ENCODE peak calls at places on chromosomes 3 and 15, in seven cellular contexts. R is RPMI8226, N is fibroblast of lung, H is progenitor cell of endocrine pancreas, E is type B pancreatic cell, G is heart right ventricle, F is posterior vena cava. C is an unnamed sample.
A peak's percentile ranks its signal among the peaks of the same experiment; 100 is the strongest.

GRCh38 chr3:126573492-126574117 is 14.9 kb upstream of the C3orf22 start:
- DNase-seq in R (no peak), N (no peak), H (no peak), E (no peak), G (no peak), F (no peak), C (peak; percentile 26)

GRCh38 chr15:69631978-69632377 is 179.4 kb downstream of the RPLP1 start:
- DNase-seq in R (no peak), N (no peak), H (no peak), E (no peak), G (no peak), F (no peak), C (no peak)

GRCh38 chr3:17420668-17421067 is 321.8 kb downstream of the TBC1D5 start:
- DNase-seq in R (no peak), N (no peak), H (no peak), E (no peak), G (no peak), F (no peak), C (no peak)

GRCh38 chr3:58063424-58063823 is 55.2 kb downstream of the FLNB start:
- DNase-seq in R (peak; percentile 12), N (peak; percentile 93), H (no peak), E (no peak), G (no peak), F (no peak), C (peak; percentile 70)

GRCh38 chr3:138944842-138945645 is 1.9 kb downstream of the FOXL2 start:
- DNase-seq in R (peak; percentile 40), N (peak; percentile 8), H (peak; percentile 27), E (no peak), G (no peak), F (no peak), C (no peak)

GRCh38 chr15:48096813-48097212 is 24.0 kb upstream of the SLC24A5 start:
- DNase-seq in R (no peak), N (peak; percentile 85), H (no peak), E (no peak), G (no peak), F (no peak), C (no peak)

GRCh38 chr3:156151824-156152428 is 31.5 kb downstream of the KCNAB1 start:
- DNase-seq in R (peak; percentile 59), N (peak; percentile 77), H (peak; percentile 47), E (peak; percentile 74), G (peak; percentile 69), F (peak; percentile 85), C (peak; percentile 40)

GRCh38 chr3:148943531-148944200 is 47.7 kb upstream of the GYG1 start:
- DNase-seq in R (peak; percentile 87), N (peak; percentile 81), H (no peak), E (no peak), G (no peak), F (no peak), C (peak; percentile 75)

GRCh38 chr3:16448691-16449090 is 64.8 kb downstream of the RFTN1 start:
- DNase-seq in R (no peak), N (peak; percentile 99), H (no peak), E (no peak), G (peak; percentile 44), F (peak; percentile 95), C (no peak)

GRCh38 chr15:67829647-67830504 is 4.6 kb downstream of the SKOR1 start:
- DNase-seq in R (no peak), N (no peak), H (no peak), E (no peak), G (no peak), F (no peak), C (no peak)

GRCh38 chr3:30493912-30494311 is 112.5 kb upstream of the TGFBR2 start:
- DNase-seq in R (no peak), N (peak; percentile 76), H (no peak), E (no peak), G (no peak), F (no peak), C (no peak)

C was measured in small intestine.